ENCODE peak calls at places on chromosome 5, in six cellular contexts. K is HuH-7; F is EL; R is activated effector memory CD4-positive, alpha-beta T cell treated with anti-CD3 and anti-CD28 coated beads, Interleukin-2, amount 50 U/mL, for 16 hours; B is frontal cortex; S is cardiac muscle cell. G is an unnamed sample.

GRCh38 chr5:179486596-179487051 is 63.7 kb upstream of the RUFY1 start:
- DNase-seq in R (no peak), S (peak; percentile 72), F (no peak), B (no peak), K (no peak), G (peak; percentile 86)

GRCh38 chr5:89932771-89933181 is 476.8 kb downstream of the CETN3 start:
- DNase-seq in F (no peak), R (no peak), B (no peak), S (no peak), K (no peak), G (no peak)

GRCh38 chr5:169474226-169474625 is 109.3 kb upstream of the SPDL1 start:
- DNase-seq in K (no peak), S (no peak), F (no peak), R (no peak), B (no peak), G (no peak)

GRCh38 chr5:133523921-133524320 is 88.4 kb downstream of the FSTL4 start:
- DNase-seq in S (no peak), F (no peak), B (no peak), R (no peak), K (no peak), G (no peak)

GRCh38 chr5:129902806-129903205 is 1.5 kb upstream of the CHSY3 start:
- DNase-seq in R (no peak), S (no peak), F (no peak), K (no peak), B (no peak), G (no peak)

GRCh38 chr5:175690586-175690985 is 32.7 kb downstream of the HRH2 start:
- DNase-seq in R (no peak), S (no peak), K (no peak), B (no peak), F (no peak), G (peak; percentile 41)

GRCh38 chr5:112467467-112467866 is 48.4 kb upstream of the EPB41L4A start:
- DNase-seq in S (no peak), B (no peak), R (no peak), F (no peak), K (no peak), G (no peak)

GRCh38 chr5:141878771-141879759 is 855 bp upstream of the PCDH1 start:
- DNase-seq in F (peak; percentile 86), K (peak; percentile 83), R (peak; percentile 93), S (peak; percentile 94), B (peak; percentile 70), G (peak; percentile 98)

GRCh38 chr5:139453683-139454567 is 8.6 kb downstream of the ECSCR start:
- DNase-seq in B (no peak), F (no peak), S (no peak), R (no peak), K (no peak), G (peak; percentile 44)

GRCh38 chr5:63959177-63959982 is 2.9 kb downstream of the HTR1A start:
- DNase-seq in K (no peak), S (peak; percentile 90), R (no peak), B (peak; percentile 31), F (no peak), G (peak; percentile 11)

GRCh38 chr5:143634689-143635088 is 177.3 kb upstream of the HMHB1 start:
- DNase-seq in F (no peak), R (no peak), S (no peak), B (no peak), K (no peak), G (no peak)

GRCh38 chr5:18699681-18700080 is 1065.4 kb downstream of the TAF11L14 start:
- DNase-seq in K (no peak), B (no peak), R (no peak), F (no peak), S (no peak), G (no peak)

GRCh38 chr5:79077680-79078365 is 8.3 kb downstream of the BHMT2 start:
- DNase-seq in K (no peak), S (no peak), B (no peak), R (no peak), F (peak; percentile 26), G (peak; percentile 79)

GRCh38 chr5:19719117-19719516 is 268.9 kb downstream of the CDH18 start:
- DNase-seq in K (no peak), S (no peak), R (no peak), F (no peak), B (no peak), G (no peak)

GRCh38 chr5:181084631-181085195 is 44.6 kb downstream of the BTNL9 start:
- DNase-seq in S (no peak), B (no peak), K (no peak), R (no peak), F (no peak), G (peak; percentile 80)

GRCh38 chr5:152532714-152533113 is 127.6 kb upstream of the NMUR2 start:
- DNase-seq in B (peak; percentile 25), R (no peak), K (peak; percentile 7), F (peak; percentile 44), S (peak; percentile 77), G (no peak)

GRCh38 chr5:69007086-69007672 is 86.6 kb upstream of the SLC30A5 start:
- DNase-seq in S (no peak), K (no peak), R (no peak), F (no peak), B (no peak), G (no peak)

GRCh38 chr5:177471610-177472356 is 1.7 kb downstream of the DBN1 start:
- DNase-seq in K (no peak), R (no peak), B (no peak), F (peak; percentile 76), S (no peak), G (peak; percentile 95)

GRCh38 chr5:90279091-90279490 is 130.5 kb downstream of the CETN3 start:
- DNase-seq in S (no peak), B (no peak), F (no peak), R (no peak), K (no peak), G (no peak)

GRCh38 chr5:58378613-58379385 is 81.1 kb downstream of the PLK2 start:
- DNase-seq in B (no peak), K (no peak), R (no peak), F (no peak), S (no peak), G (peak; percentile 77)

GRCh38 chr5:142871056-142871879 is 101.1 kb downstream of the ARHGAP26 start:
- DNase-seq in S (no peak), K (no peak), B (no peak), R (no peak), F (no peak), G (no peak)

GRCh38 chr5:1409386-1410110 is 35.7 kb downstream of the SLC6A3 start:
- DNase-seq in K (peak; percentile 57), B (no peak), F (peak; percentile 12), S (peak; percentile 81), R (no peak), G (peak; percentile 95)

GRCh38 chr5:34047147-34047546 is 4.1 kb upstream of the C1QTNF3 start:
- DNase-seq in F (no peak), K (no peak), S (no peak), R (no peak), B (no peak), G (no peak)

GRCh38 chr5:178418031-178418430 is 172.2 kb downstream of the COL23A1 start:
- DNase-seq in S (no peak), R (no peak), B (no peak), F (no peak), K (no peak), G (peak; percentile 73)

GRCh38 chr5:131634666-131634995 is 398 bp downstream of the RAPGEF6 start:
- DNase-seq in F (peak; percentile 69), B (peak; percentile 13), S (peak; percentile 72), R (peak; percentile 86), K (peak; percentile 41), G (peak; percentile 53)

GRCh38 chr5:154842689-154843530 is 7.5 kb downstream of the FAXDC2 start:
- DNase-seq in R (peak; percentile 5), K (no peak), B (no peak), F (no peak), S (no peak), G (no peak)

GRCh38 chr5:111618644-111619271 is 106.4 kb upstream of the STARD4 start:
- DNase-seq in B (no peak), K (no peak), F (no peak), S (no peak), R (no peak), G (no peak)

GRCh38 chr5:137220523-137220927 is 278.6 kb downstream of the SPOCK1 start:
- DNase-seq in B (no peak), R (no peak), F (peak; percentile 89), K (peak; percentile 22), S (peak; percentile 52), G (peak; percentile 66)

GRCh38 chr5:146529984-146530383 is 14.0 kb upstream of the GPR151 start:
- DNase-seq in B (no peak), K (no peak), F (no peak), R (no peak), S (no peak), G (no peak)